ENCODE peak calls at places on chromosomes 2 and 18, in six cellular contexts. O, G, M, X, T and N are unnamed samples. For H3K36me3 and H3K27me3, the result is how much of the 10 kb centered on the place peaks cover.

GRCh38 chr18:57048859-57049258 is 98.0 kb upstream of the BOD1L2 start:
- DNase-seq in M (no peak), G (no peak), T (no peak), X (no peak), O (no peak), N (peak)

GRCh38 chr18:76466410-76466991 is 28.5 kb downstream of the ZNF516 start:
- DNase-seq in M (no peak), X (no peak), T (no peak), G (no peak), O (no peak), N (no peak)

GRCh38 chr2:80190166-80190565 is 114.4 kb downstream of the LRRTM1 start:
- DNase-seq in O (peak), G (no peak), M (no peak), T (no peak), X (no peak), N (no peak)

GRCh38 chr18:47755102-47755456 is 175.4 kb downstream of the SMAD2 start:
- DNase-seq in O (no peak), T (no peak), X (no peak), G (no peak), M (no peak), N (no peak)

GRCh38 chr2:33509908-33510588 is 33.6 kb downstream of the RASGRP3 start:
- DNase-seq in O (no peak), X (no peak), T (no peak), M (no peak), G (no peak), N (no peak)

GRCh38 chr2:178828496-178828895 is 21.3 kb upstream of the TTN start:
- DNase-seq in X (no peak), M (no peak), O (no peak), T (no peak), G (no peak), N (no peak)

GRCh38 chr2:190607657-190608357 is 41.1 kb upstream of the NAB1 start:
- DNase-seq in T (no peak), X (no peak), G (no peak), O (no peak), M (no peak), N (no peak)

GRCh38 chr2:146853741-146854444 is 990.9 kb upstream of the ACVR2A start:
- DNase-seq in G (no peak), T (no peak), M (peak), O (no peak), X (no peak), N (no peak)

GRCh38 chr2:240650254-240650965 is 25.1 kb downstream of the GPR35 start:
- DNase-seq in G (no peak), X (no peak), T (no peak), O (no peak), M (no peak), N (no peak)

GRCh38 chr2:121388371-121388770 is 103.4 kb upstream of the TFCP2L1 start:
- DNase-seq in X (no peak), T (no peak), M (no peak), G (no peak), O (no peak), N (no peak)
- H3K36me3 ChIP-seq in X (half or more), T (under half), M (under half), G (half or more), O (under half), N (under half)

DNA sequence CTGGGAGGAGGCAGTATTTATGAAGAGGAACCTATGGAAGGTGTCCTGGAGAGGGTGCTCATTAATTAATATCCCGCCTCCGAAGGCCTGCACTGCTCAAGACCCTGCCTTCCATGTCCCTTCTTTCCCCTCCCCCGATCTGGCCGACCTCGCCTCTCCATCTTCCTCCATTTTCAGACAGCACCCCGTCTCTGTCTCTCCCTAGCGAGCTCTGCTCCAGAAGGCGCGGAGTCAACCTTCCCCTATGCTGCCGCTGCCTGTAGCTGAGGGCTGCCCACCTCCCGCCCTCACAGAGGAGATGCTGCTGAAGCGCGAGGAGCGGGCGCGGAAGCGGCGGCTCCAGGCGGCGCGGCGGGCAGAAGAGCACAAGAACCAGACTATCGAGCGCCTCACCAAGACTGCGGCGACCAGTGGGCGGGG is 1.1 kb upstream of the WBP1 start:
- DNase-seq in O (no peak), M (no peak), X (no peak), G (no peak), T (no peak), N (no peak)
- H3K4me3 ChIP-seq in O (peak), M (peak), X (peak), G (peak), T (peak), N (peak)

DNA sequence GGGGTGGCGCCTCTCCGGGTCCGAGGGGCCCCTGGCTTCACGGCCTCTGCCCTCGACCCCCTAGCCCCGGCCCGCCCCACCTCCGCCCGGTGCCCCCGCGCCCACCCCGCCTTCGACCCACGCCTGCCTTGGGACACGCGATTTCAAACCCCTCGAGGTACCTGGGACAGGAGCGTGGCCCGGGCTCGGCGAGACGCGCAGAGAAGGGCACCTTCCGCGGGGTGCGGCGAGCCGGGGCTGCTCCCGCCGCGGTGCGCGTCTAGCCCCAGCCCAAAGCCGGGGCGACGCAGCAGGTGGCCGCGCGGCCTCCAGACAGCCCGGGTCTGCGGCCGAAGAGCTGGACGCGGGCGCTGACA is 270 bp downstream of the CRACDL start:
- DNase-seq in M (no peak), G (peak), O (no peak), T (no peak), X (no peak), N (no peak)
- H3K27me3 ChIP-seq in M (half or more), G (under half), O (half or more), T (half or more), X (half or more), N (under half)

DNA sequence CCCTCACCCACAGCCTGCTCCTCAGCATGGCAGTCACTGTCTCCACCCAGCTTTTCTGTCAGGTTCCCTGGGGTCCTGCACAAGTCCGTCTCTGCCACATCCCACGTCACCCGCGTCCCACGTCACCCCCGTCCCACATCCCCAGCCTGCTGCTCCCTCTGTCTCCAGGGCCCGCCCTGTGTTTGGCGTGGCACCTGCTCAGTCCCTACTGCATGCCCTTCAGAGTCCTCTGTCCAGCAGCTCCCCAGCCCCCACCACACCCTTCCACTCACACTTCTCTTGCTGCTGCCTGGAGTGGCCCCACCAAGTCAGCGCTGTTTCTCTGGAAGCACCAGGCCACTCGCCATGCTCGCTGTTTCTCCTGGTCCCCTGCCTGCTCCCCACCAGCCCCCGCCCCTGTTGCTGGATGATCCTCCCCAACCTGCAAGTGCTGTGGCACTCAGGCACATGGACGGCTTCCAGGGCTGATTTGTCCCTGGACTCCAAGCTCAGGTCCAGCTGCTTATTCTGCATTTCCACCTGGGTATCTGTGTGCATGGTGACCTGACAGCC is 18.8 kb downstream of the ATG4B start:
- DNase-seq in O (no peak), M (no peak), T (no peak), X (no peak), G (no peak), N (no peak)
- H3K36me3 ChIP-seq in O (under half), M (half or more), T (under half), X (half or more), G (half or more), N (under half)

DNA sequence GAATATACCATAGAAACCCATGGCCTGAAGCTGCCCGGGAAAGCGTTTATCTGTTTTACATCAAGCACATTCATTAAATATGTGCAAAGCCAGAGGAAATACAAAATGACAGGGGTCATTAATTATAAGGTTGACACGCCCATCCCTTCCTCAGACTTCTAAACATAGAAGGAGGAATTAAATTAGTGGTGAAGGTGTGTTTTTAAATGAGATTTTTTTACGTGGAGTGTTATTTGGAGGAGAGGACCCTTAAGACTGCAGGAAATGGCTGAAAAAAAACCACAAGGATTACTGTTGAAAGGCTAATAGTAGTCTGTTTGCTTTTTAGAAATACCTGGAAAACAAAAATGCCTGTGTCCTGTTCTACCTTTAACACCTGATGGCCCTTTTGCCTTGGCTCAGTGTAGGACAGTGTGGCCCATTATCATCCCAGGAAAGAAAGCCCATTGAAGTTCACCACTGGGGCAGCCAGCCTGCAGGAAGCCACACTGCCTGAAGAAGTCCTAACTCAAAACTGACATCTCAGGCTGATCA is 123.2 kb downstream of the EPHA4 start:
- DNase-seq in M (no peak), X (no peak), G (no peak), T (no peak), O (no peak), N (no peak)
- H3K4me3 ChIP-seq in M (no peak), X (no peak), G (no peak), T (no peak), O (no peak), N (no peak)

DNA sequence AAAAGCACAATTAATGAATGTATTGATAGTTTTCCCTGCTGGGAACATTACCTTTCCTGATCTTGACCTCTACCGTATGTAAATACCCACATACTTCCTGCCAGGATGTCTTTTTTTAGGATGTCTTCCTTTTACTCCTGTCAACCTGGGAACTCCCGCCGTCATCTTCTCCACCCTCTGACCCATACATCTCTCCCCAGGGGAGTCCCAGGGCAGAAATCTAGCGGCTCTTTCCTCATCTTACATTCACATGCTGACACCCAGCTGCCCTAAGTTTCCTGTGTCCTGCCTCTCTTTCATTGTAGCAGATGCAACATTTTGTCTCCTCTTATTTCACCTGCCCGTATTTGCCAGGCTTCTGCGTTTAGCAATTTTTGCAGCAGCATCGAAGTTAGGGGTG is 107.8 kb downstream of the CRIM1 start:
- DNase-seq in M (no peak), T (no peak), G (no peak), X (no peak), O (no peak), N (peak)
- H3K27me3 ChIP-seq in M (under half), T (under half), G (under half), X (under half), O (under half), N (under half)

GRCh38 chr2:224492531-224492930 is 90.6 kb upstream of the FAM124B start:
- DNase-seq in O (no peak), M (no peak), X (no peak), T (no peak), G (no peak), N (no peak)
- H3K36me3 ChIP-seq in O (under half), M (under half), X (half or more), T (under half), G (under half), N (under half)

DNA sequence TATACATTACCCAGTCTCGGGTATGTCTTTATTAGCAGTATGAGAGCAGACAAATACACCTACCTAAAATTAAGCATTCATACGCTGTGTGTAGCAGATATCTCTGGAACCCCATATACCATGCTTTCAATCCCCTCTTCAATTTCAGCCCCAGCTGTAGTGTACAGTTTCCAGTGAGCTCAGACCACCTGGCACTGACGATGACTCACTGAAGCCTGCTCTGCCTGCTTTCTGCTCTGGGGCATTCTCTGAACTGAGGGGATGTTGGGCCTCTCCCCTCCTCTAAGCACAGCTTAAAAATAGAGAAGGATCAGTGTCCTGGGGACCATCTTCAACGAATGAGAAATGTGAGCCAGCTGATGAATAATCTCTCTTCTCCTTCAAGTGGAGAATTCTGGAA is 8.7 kb upstream of the CCL20 start:
- DNase-seq in G (no peak), X (no peak), M (no peak), O (no peak), T (no peak), N (no peak)
- H3K4me3 ChIP-seq in G (no peak), X (no peak), M (no peak), O (no peak), T (no peak), N (no peak)